ENCODE peak calls at places on chromosomes 2 and 18, in six cellular contexts. One of them, this sample, is unnamed.

GRCh38 chr2:237708491-237708890 is 81.1 kb downstream of the LRRFIP1 start:
- DNase-seq in nephron progenitor cell: no peak
- DNase-seq in K562: no peak
- DNase-seq in breast epithelium: no peak
- DNase-seq in GM12891: no peak
- DNase-seq in NCI-H748 treated with DMSO at 0.1 percent for 48 hours: no peak
- DNase-seq in this sample: no peak

GRCh38 chr18:56238576-56238975 is 399.8 kb downstream of the TXNL1 start:
- DNase-seq in nephron progenitor cell: no peak
- DNase-seq in K562: peak
- DNase-seq in breast epithelium: no peak
- DNase-seq in GM12891: no peak
- DNase-seq in NCI-H748 treated with DMSO at 0.1 percent for 48 hours: no peak
- DNase-seq in this sample: no peak

GRCh38 chr2:102094917-102095316 is 47.6 kb upstream of the IL1R1 start:
- DNase-seq in nephron progenitor cell: no peak
- DNase-seq in K562: peak
- DNase-seq in breast epithelium: no peak
- DNase-seq in GM12891: no peak
- DNase-seq in NCI-H748 treated with DMSO at 0.1 percent for 48 hours: no peak
- DNase-seq in this sample: no peak

GRCh38 chr2:29218550-29219125 is 103.4 kb downstream of the CLIP4 start:
- DNase-seq in nephron progenitor cell: no peak
- DNase-seq in K562: no peak
- DNase-seq in breast epithelium: peak
- DNase-seq in GM12891: no peak
- DNase-seq in NCI-H748 treated with DMSO at 0.1 percent for 48 hours: no peak
- DNase-seq in this sample: no peak

GRCh38 chr2:209933499-209934458 is 68.7 kb upstream of the RPE start:
- DNase-seq in nephron progenitor cell: no peak
- DNase-seq in K562: no peak
- DNase-seq in breast epithelium: no peak
- DNase-seq in GM12891: no peak
- DNase-seq in NCI-H748 treated with DMSO at 0.1 percent for 48 hours: no peak
- DNase-seq in this sample: no peak

GRCh38 chr2:158667567-158667966 is 127.5 kb upstream of the DAPL1 start:
- DNase-seq in nephron progenitor cell: no peak
- DNase-seq in K562: no peak
- DNase-seq in breast epithelium: no peak
- DNase-seq in GM12891: no peak
- DNase-seq in NCI-H748 treated with DMSO at 0.1 percent for 48 hours: no peak
- DNase-seq in this sample: no peak

GRCh38 chr2:187580462-187581124 is 26.4 kb upstream of the TFPI start:
- DNase-seq in nephron progenitor cell: no peak
- DNase-seq in K562: peak
- DNase-seq in breast epithelium: no peak
- DNase-seq in GM12891: no peak
- DNase-seq in NCI-H748 treated with DMSO at 0.1 percent for 48 hours: peak
- DNase-seq in this sample: no peak

GRCh38 chr2:28602751-28603639 is 107.1 kb downstream of the PLB1 start:
- DNase-seq in nephron progenitor cell: no peak
- DNase-seq in K562: no peak
- DNase-seq in breast epithelium: no peak
- DNase-seq in GM12891: no peak
- DNase-seq in NCI-H748 treated with DMSO at 0.1 percent for 48 hours: no peak
- DNase-seq in this sample: no peak

GRCh38 chr18:49813321-49814146 is at the start of gene ACAA2:
- DNase-seq in nephron progenitor cell: peak
- DNase-seq in K562: peak
- DNase-seq in breast epithelium: peak
- DNase-seq in GM12891: peak
- DNase-seq in NCI-H748 treated with DMSO at 0.1 percent for 48 hours: peak
- DNase-seq in this sample: peak

GRCh38 chr18:28757466-28758008 is 580.6 kb upstream of the CDH2 start:
- DNase-seq in nephron progenitor cell: no peak
- DNase-seq in K562: no peak
- DNase-seq in breast epithelium: no peak
- DNase-seq in GM12891: no peak
- DNase-seq in NCI-H748 treated with DMSO at 0.1 percent for 48 hours: no peak
- DNase-seq in this sample: no peak

GRCh38 chr2:10920764-10921468 is 9.2 kb downstream of the KCNF1 start:
- DNase-seq in nephron progenitor cell: no peak
- DNase-seq in K562: no peak
- DNase-seq in breast epithelium: peak
- DNase-seq in GM12891: no peak
- DNase-seq in NCI-H748 treated with DMSO at 0.1 percent for 48 hours: no peak
- DNase-seq in this sample: no peak

GRCh38 chr18:3611313-3612038 is 161.5 kb downstream of the TGIF1 start:
- DNase-seq in nephron progenitor cell: no peak
- DNase-seq in K562: no peak
- DNase-seq in breast epithelium: no peak
- DNase-seq in GM12891: no peak
- DNase-seq in NCI-H748 treated with DMSO at 0.1 percent for 48 hours: no peak
- DNase-seq in this sample: no peak

GRCh38 chr2:148814853-148815419 is 60.1 kb upstream of the KIF5C start:
- DNase-seq in nephron progenitor cell: no peak
- DNase-seq in K562: no peak
- DNase-seq in breast epithelium: no peak
- DNase-seq in GM12891: no peak
- DNase-seq in NCI-H748 treated with DMSO at 0.1 percent for 48 hours: no peak
- DNase-seq in this sample: no peak

GRCh38 chr2:112730791-112731190 is 10.0 kb downstream of the NT5DC4 start:
- DNase-seq in nephron progenitor cell: no peak
- DNase-seq in K562: no peak
- DNase-seq in breast epithelium: no peak
- DNase-seq in GM12891: no peak
- DNase-seq in NCI-H748 treated with DMSO at 0.1 percent for 48 hours: no peak
- DNase-seq in this sample: no peak

GRCh38 chr2:238942941-238943715 is 95.2 kb downstream of the TWIST2 start:
- DNase-seq in nephron progenitor cell: no peak
- DNase-seq in K562: no peak
- DNase-seq in breast epithelium: no peak
- DNase-seq in GM12891: no peak
- DNase-seq in NCI-H748 treated with DMSO at 0.1 percent for 48 hours: no peak
- DNase-seq in this sample: no peak

GRCh38 chr2:128409326-128410034 is 90.8 kb upstream of the HS6ST1 start:
- DNase-seq in nephron progenitor cell: no peak
- DNase-seq in K562: no peak
- DNase-seq in breast epithelium: no peak
- DNase-seq in GM12891: no peak
- DNase-seq in NCI-H748 treated with DMSO at 0.1 percent for 48 hours: no peak
- DNase-seq in this sample: no peak

GRCh38 chr2:73888388-73888787 is 4.4 kb upstream of the ACTG2 start:
- DNase-seq in nephron progenitor cell: no peak
- DNase-seq in K562: no peak
- DNase-seq in breast epithelium: no peak
- DNase-seq in GM12891: no peak
- DNase-seq in NCI-H748 treated with DMSO at 0.1 percent for 48 hours: no peak
- DNase-seq in this sample: no peak

GRCh38 chr2:183490930-183491329 is 366.7 kb downstream of the NUP35 start:
- DNase-seq in nephron progenitor cell: no peak
- DNase-seq in K562: no peak
- DNase-seq in breast epithelium: no peak
- DNase-seq in GM12891: no peak
- DNase-seq in NCI-H748 treated with DMSO at 0.1 percent for 48 hours: no peak
- DNase-seq in this sample: no peak

GRCh38 chr2:228507870-228508269 is 326.4 kb upstream of the SPHKAP start:
- DNase-seq in nephron progenitor cell: no peak
- DNase-seq in K562: no peak
- DNase-seq in breast epithelium: no peak
- DNase-seq in GM12891: no peak
- DNase-seq in NCI-H748 treated with DMSO at 0.1 percent for 48 hours: no peak
- DNase-seq in this sample: no peak

GRCh38 chr2:189794308-189794707 is 10.1 kb downstream of the PMS1 start:
- DNase-seq in nephron progenitor cell: no peak
- DNase-seq in K562: no peak
- DNase-seq in breast epithelium: no peak
- DNase-seq in GM12891: no peak
- DNase-seq in NCI-H748 treated with DMSO at 0.1 percent for 48 hours: no peak
- DNase-seq in this sample: no peak

GRCh38 chr2:151119377-151119776 is 142.3 kb downstream of the RBM43 start:
- DNase-seq in nephron progenitor cell: no peak
- DNase-seq in K562: no peak
- DNase-seq in breast epithelium: no peak
- DNase-seq in GM12891: no peak
- DNase-seq in NCI-H748 treated with DMSO at 0.1 percent for 48 hours: no peak
- DNase-seq in this sample: no peak

GRCh38 chr2:130901061-130901460 is 64.3 kb downstream of the ARHGEF4 start:
- DNase-seq in nephron progenitor cell: no peak
- DNase-seq in K562: no peak
- DNase-seq in breast epithelium: no peak
- DNase-seq in GM12891: no peak
- DNase-seq in NCI-H748 treated with DMSO at 0.1 percent for 48 hours: no peak
- DNase-seq in this sample: no peak

GRCh38 chr2:172710584-172711024 is 25.0 kb upstream of the RAPGEF4 start:
- DNase-seq in nephron progenitor cell: peak
- DNase-seq in K562: peak
- DNase-seq in breast epithelium: no peak
- DNase-seq in GM12891: peak
- DNase-seq in NCI-H748 treated with DMSO at 0.1 percent for 48 hours: peak
- DNase-seq in this sample: peak

GRCh38 chr2:159612255-159612901 is 4.0 kb downstream of the BAZ2B start:
- DNase-seq in nephron progenitor cell: no peak
- DNase-seq in K562: peak
- DNase-seq in breast epithelium: no peak
- DNase-seq in GM12891: no peak
- DNase-seq in NCI-H748 treated with DMSO at 0.1 percent for 48 hours: peak
- DNase-seq in this sample: no peak

GRCh38 chr2:47907097-47907781 is 941 bp upstream of the FBXO11 start:
- DNase-seq in nephron progenitor cell: peak
- DNase-seq in K562: peak
- DNase-seq in breast epithelium: no peak
- DNase-seq in GM12891: no peak
- DNase-seq in NCI-H748 treated with DMSO at 0.1 percent for 48 hours: no peak
- DNase-seq in this sample: no peak

GRCh38 chr18:75068682-75069435 is 140.1 kb downstream of the PTGR3 start:
- DNase-seq in nephron progenitor cell: no peak
- DNase-seq in K562: no peak
- DNase-seq in breast epithelium: no peak
- DNase-seq in GM12891: no peak
- DNase-seq in NCI-H748 treated with DMSO at 0.1 percent for 48 hours: no peak
- DNase-seq in this sample: no peak

GRCh38 chr2:67799889-67800288 is 262.9 kb downstream of the C1D start:
- DNase-seq in nephron progenitor cell: no peak
- DNase-seq in K562: no peak
- DNase-seq in breast epithelium: no peak
- DNase-seq in GM12891: no peak
- DNase-seq in NCI-H748 treated with DMSO at 0.1 percent for 48 hours: no peak
- DNase-seq in this sample: no peak

GRCh38 chr2:122478108-122478507 is 722.7 kb downstream of the TSN start:
- DNase-seq in nephron progenitor cell: no peak
- DNase-seq in K562: no peak
- DNase-seq in breast epithelium: no peak
- DNase-seq in GM12891: no peak
- DNase-seq in NCI-H748 treated with DMSO at 0.1 percent for 48 hours: no peak
- DNase-seq in this sample: no peak

GRCh38 chr2:55364189-55365055 is 55.2 kb downstream of the CCDC88A start:
- DNase-seq in nephron progenitor cell: no peak
- DNase-seq in K562: no peak
- DNase-seq in breast epithelium: no peak
- DNase-seq in GM12891: no peak
- DNase-seq in NCI-H748 treated with DMSO at 0.1 percent for 48 hours: no peak
- DNase-seq in this sample: no peak